ENCODE peak calls at places on chromosomes 4 and X, in five cellular contexts. V is psoas muscle, I is AG04450, N is PC-3, G is fibroblast of pulmonary artery. L is an unnamed sample.

GRCh38 chr4:98938386-98938785 is 9.5 kb upstream of the EIF4E start:
- DNase-seq in V (no peak), I (no peak), N (peak), G (peak), L (no peak)

GRCh38 chrX:106748377-106748776 is 21.9 kb downstream of the RNF128 start:
- DNase-seq in V (no peak), I (no peak), N (no peak), G (no peak), L (no peak)

GRCh38 chrX:140229187-140229586 is 263.9 kb upstream of the CXorf66 start:
- DNase-seq in V (no peak), I (no peak), N (no peak), G (no peak), L (no peak)

GRCh38 chr4:1113311-1114009 is at the start of gene RNF212:
- DNase-seq in V (peak), I (no peak), N (no peak), G (peak), L (no peak)

GRCh38 chrX:2642146-2642545 is 48.9 kb upstream of the CD99 start:
- DNase-seq in V (no peak), I (no peak), N (no peak), G (no peak), L (no peak)

GRCh38 chr4:140740906-140741670 is 15.1 kb downstream of the TBC1D9 start:
- DNase-seq in V (no peak), I (no peak), N (no peak), G (no peak), L (no peak)

GRCh38 chrX:45557390-45557789 is 356.7 kb upstream of the DIPK2B start:
- DNase-seq in V (no peak), I (no peak), N (peak), G (peak), L (no peak)

GRCh38 chr4:13455411-13455810 is 28.7 kb downstream of the RAB28 start:
- DNase-seq in V (no peak), I (peak), N (no peak), G (peak), L (peak)

GRCh38 chrX:51182545-51182944 is 150.1 kb upstream of the NUDT10 start:
- DNase-seq in V (no peak), I (no peak), N (no peak), G (no peak), L (no peak)

GRCh38 chrX:68261060-68261672 is 172.1 kb downstream of the OPHN1 start:
- DNase-seq in V (no peak), I (no peak), N (peak), G (peak), L (no peak)

GRCh38 chrX:55486736-55487135 is 2.9 kb downstream of the USP51 start:
- DNase-seq in V (no peak), I (no peak), N (peak), G (no peak), L (no peak)

GRCh38 chr4:146335763-146336412 is 121.5 kb downstream of the REELD1 start:
- DNase-seq in V (no peak), I (no peak), N (peak), G (peak), L (no peak)

DNA sequence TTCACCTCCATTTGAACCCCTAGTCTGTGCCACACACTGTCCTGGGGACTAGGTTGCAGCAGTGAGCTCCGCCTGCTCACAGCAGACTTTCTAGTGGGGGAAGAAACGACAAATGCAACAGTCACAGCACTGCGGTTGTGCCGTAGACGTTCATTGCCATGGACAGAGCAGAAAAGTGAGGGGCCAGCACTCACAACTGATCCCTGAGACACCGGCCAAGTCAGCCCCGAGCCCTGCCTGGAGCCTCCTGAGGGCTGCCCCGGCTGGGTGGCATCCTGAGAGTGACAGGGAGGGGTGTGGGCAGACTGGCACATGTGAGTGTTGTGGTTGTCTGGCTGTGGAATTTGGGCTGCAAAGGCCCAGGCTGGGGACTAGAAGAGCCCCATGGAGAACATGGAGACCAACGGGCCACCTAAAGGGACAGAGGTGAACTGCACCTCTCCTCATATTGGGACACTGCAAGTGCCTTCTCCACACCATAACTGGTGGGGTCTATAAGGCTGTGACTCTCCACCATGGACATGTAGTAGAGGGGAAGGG is 4.6 kb downstream of the DUSP9 start:
- DNase-seq in V (peak), I (no peak), N (peak), G (no peak), L (no peak)
- TF ChIP-seq CTCF in V (no peak), I (peak), N (peak), G (peak), L (peak)

DNA sequence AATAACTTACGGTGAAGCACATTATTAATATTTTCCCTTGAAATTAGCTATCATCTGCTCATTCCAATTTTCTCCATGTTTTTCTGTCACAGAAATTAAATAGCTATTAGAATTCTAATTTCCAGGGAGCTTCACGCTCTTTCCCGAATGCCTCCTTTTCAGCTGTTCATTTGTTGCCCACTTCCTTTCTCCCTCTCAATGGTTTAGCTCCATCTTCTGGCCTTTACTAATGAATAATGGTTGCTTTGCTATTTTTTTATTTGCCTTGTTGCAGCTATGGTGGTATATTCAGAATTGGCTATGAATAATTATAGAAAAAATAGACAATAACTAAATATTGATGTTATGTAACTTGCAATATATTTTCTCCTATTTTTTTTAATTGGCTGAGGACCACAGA is 70.5 kb downstream of the GRIA2 start:
- DNase-seq in V (no peak), I (no peak), N (peak), G (no peak), L (no peak)
- TF ChIP-seq CTCF in V (no peak), I (no peak), N (peak), G (no peak), L (no peak)

GRCh38 chr4:153346563-153346962 is 2.1 kb downstream of the MND1 start:
- DNase-seq in V (no peak), I (no peak), N (no peak), G (no peak), L (no peak)

GRCh38 chr4:153349206-153349805 is 4.8 kb downstream of the MND1 start:
- DNase-seq in V (no peak), I (no peak), N (no peak), G (no peak), L (no peak)

GRCh38 chr4:153347117-153347516 is 2.6 kb downstream of the MND1 start:
- DNase-seq in V (no peak), I (no peak), N (no peak), G (no peak), L (no peak)

GRCh38 chr4:153346031-153346430 is 1.5 kb downstream of the MND1 start:
- DNase-seq in V (no peak), I (no peak), N (no peak), G (no peak), L (no peak)

GRCh38 chr4:153348006-153348405 is 3.5 kb downstream of the MND1 start:
- DNase-seq in V (no peak), I (no peak), N (peak), G (no peak), L (no peak)
- TF ChIP-seq CTCF in V (no peak), I (no peak), N (no peak), G (no peak), L (no peak)

GRCh38 chr4:173490256-173490655 is 39.8 kb downstream of the HAND2 start:
- DNase-seq in V (no peak), I (no peak), N (no peak), G (no peak), L (no peak)
- TF ChIP-seq CTCF in V (no peak), I (no peak), N (no peak), G (no peak), L (no peak)

GRCh38 chr4:53510316-53510715 is 81.0 kb downstream of the LNX1 start:
- DNase-seq in V (no peak), I (no peak), N (no peak), G (peak), L (no peak)

GRCh38 chr4:53507058-53507457 is 84.2 kb downstream of the LNX1 start:
- DNase-seq in V (no peak), I (no peak), N (no peak), G (no peak), L (no peak)

GRCh38 chr4:53508446-53508845 is 82.8 kb downstream of the LNX1 start:
- DNase-seq in V (no peak), I (peak), N (peak), G (peak), L (no peak)

GRCh38 chr4:53507671-53508286 is 83.5 kb downstream of the LNX1 start:
- DNase-seq in V (peak), I (no peak), N (no peak), G (peak), L (no peak)

GRCh38 chr4:53505947-53506346 is 85.3 kb downstream of the LNX1 start:
- DNase-seq in V (no peak), I (no peak), N (peak), G (peak), L (no peak)
- TF ChIP-seq CTCF in V (no peak), I (peak), N (peak), G (peak), L (peak)

GRCh38 chr4:184471872-184472539 is 2.3 kb downstream of the IRF2 start:
- DNase-seq in V (no peak), I (no peak), N (peak), G (peak), L (no peak)
- TF ChIP-seq CTCF in V (no peak), I (peak), N (no peak), G (no peak), L (no peak)

GRCh38 chrX:42976729-42977366 is 198.9 kb upstream of the PPP1R2C start:
- DNase-seq in V (no peak), I (no peak), N (no peak), G (no peak), L (no peak)
- TF ChIP-seq CTCF in V (no peak), I (no peak), N (no peak), G (no peak), L (no peak)

GRCh38 chr4:72886602-72887001 is 182.9 kb downstream of the COX18 start:
- DNase-seq in V (no peak), I (no peak), N (peak), G (peak), L (no peak)
- TF ChIP-seq CTCF in V (no peak), I (peak), N (peak), G (peak), L (no peak)

DNA sequence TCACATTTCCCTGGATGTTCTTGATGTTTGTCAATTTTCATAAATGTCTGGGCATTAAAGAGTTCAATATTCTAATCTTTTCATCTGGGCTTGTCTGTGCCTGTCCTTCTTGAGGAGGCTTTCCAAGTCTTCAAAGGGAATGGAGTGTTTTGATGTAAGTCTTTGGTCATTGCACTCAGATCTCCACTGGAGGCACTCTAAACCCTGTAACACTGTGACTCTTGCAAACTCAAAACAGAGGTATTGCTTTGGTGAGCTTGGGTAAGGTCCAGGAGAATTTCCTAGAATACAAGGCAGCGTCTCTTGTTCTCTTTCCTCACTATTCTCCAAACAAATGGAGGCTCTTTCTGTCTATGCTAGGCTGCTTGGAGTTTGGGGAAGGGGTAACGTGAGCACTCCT is 1118.1 kb upstream of the PABPC4L start:
- DNase-seq in V (no peak), I (no peak), N (peak), G (peak), L (no peak)
- TF ChIP-seq CTCF in V (no peak), I (peak), N (peak), G (peak), L (no peak)

GRCh38 chr4:139167774-139168444 is 9.1 kb downstream of the ELF2 start:
- DNase-seq in V (no peak), I (no peak), N (peak), G (peak), L (no peak)
- TF ChIP-seq CTCF in V (peak), I (peak), N (peak), G (peak), L (peak)

L was measured in HFF-Myc.